ENCODE peak calls at places on chromosomes 5 and 9, in four cellular contexts. H, K, W and M are unnamed samples.
A peak's percentile ranks its signal among the peaks of the same experiment; 100 is the strongest.

GRCh38 chr5:72205431-72206009 is 98.2 kb downstream of the MAP1B start:
- DNase-seq in H (no peak), K (no peak), W (no peak), M (no peak)

GRCh38 chr5:119742311-119742710 is 113.0 kb downstream of the FAM170A start:
- DNase-seq in W (no peak), H (no peak), K (no peak), M (no peak)

GRCh38 chr5:143094087-143094511 is 309.4 kb downstream of the NR3C1 start:
- DNase-seq in W (no peak), H (no peak), K (peak; percentile 92), M (no peak)

GRCh38 chr5:14118551-14119320 is 24.4 kb upstream of the TRIO start:
- DNase-seq in K (peak; percentile 46), H (no peak), W (no peak), M (no peak)

GRCh38 chr5:72160299-72160698 is 53.0 kb downstream of the MAP1B start:
- DNase-seq in H (no peak), K (no peak), W (no peak), M (no peak)

GRCh38 chr5:103502651-103503050 is 59.9 kb downstream of the NUDT12 start:
- DNase-seq in W (no peak), K (no peak), H (no peak), M (no peak)

GRCh38 chr5:6362846-6363245 is 15.5 kb downstream of the MED10 start:
- DNase-seq in W (peak; percentile 23), H (no peak), K (peak; percentile 9), M (no peak)

GRCh38 chr9:74770508-74771261 is 117.0 kb downstream of the TRPM6 start:
- DNase-seq in K (peak; percentile 49), W (no peak), H (no peak), M (no peak)

GRCh38 chr9:33167949-33168535 is 906 bp upstream of the B4GALT1 start:
- DNase-seq in H (no peak), K (no peak), W (peak; percentile 69), M (no peak)

GRCh38 chr9:5185220-5185840 is at the start of gene INSL6:
- DNase-seq in H (no peak), K (no peak), W (no peak), M (no peak)

GRCh38 chr5:100900796-100901731 is 2.0 kb downstream of the ST8SIA4 start:
- DNase-seq in H (peak; percentile 51), K (peak; percentile 78), W (peak; percentile 77), M (peak; percentile 27)

GRCh38 chr9:34556951-34557350 is 32.6 kb downstream of the CNTFR start:
- DNase-seq in W (no peak), K (no peak), H (no peak), M (no peak)

GRCh38 chr5:77272206-77272605 is 61.7 kb downstream of the PDE8B start:
- DNase-seq in K (no peak), H (no peak), W (no peak), M (no peak)

GRCh38 chr9:5510360-5510931 is at the start of gene PDCD1LG2:
- DNase-seq in H (no peak), K (no peak), W (no peak), M (no peak)

GRCh38 chr5:157918811-157919742 is 60.1 kb upstream of the CLINT1 start:
- DNase-seq in W (no peak), K (no peak), H (no peak), M (no peak)

GRCh38 chr9:18495065-18495464 is 21.1 kb downstream of the ADAMTSL1 start:
- DNase-seq in W (no peak), K (no peak), H (no peak), M (no peak)

GRCh38 chr9:81969971-81970370 is 18.6 kb upstream of the SPATA31D1 start:
- DNase-seq in W (no peak), H (peak; percentile 5), K (no peak), M (no peak)

GRCh38 chr5:140145818-140146522 is 20.2 kb downstream of the IGIP start:
- DNase-seq in W (peak; percentile 77), K (peak; percentile 91), H (peak; percentile 65), M (no peak)

GRCh38 chr9:127388037-127388855 is 8.7 kb upstream of the SLC2A8 start:
- DNase-seq in K (no peak), W (peak; percentile 87), H (peak; percentile 81), M (peak; percentile 71)

GRCh38 chr5:75108515-75108914 is 56.2 kb upstream of the GCNT4 start:
- DNase-seq in K (no peak), H (no peak), W (no peak), M (no peak)

GRCh38 chr9:21552244-21552825 is 70.2 kb upstream of the IFNE start:
- DNase-seq in W (no peak), K (no peak), H (no peak), M (no peak)

GRCh38 chr5:157559301-157559700 is 16.3 kb downstream of the ADAM19 start:
- DNase-seq in W (no peak), K (no peak), H (peak; percentile 51), M (peak; percentile 43)

GRCh38 chr9:114653556-114654159 is 3.9 kb downstream of the TEX53 start:
- DNase-seq in K (peak; percentile 78), H (peak; percentile 79), W (peak; percentile 76), M (peak; percentile 84)

GRCh38 chr5:31113101-31113500 is 80.4 kb upstream of the CDH6 start:
- DNase-seq in W (no peak), K (no peak), H (no peak), M (no peak)

GRCh38 chr5:67621040-67621397 is 424.4 kb upstream of the CD180 start:
- DNase-seq in H (no peak), W (no peak), K (no peak), M (no peak)

GRCh38 chr9:92988215-92988731 is 41.0 kb downstream of the FGD3 start:
- DNase-seq in H (peak; percentile 82), K (no peak), W (no peak), M (no peak)

GRCh38 chr5:103569313-103570060 is 6.9 kb upstream of the NUDT12 start:
- DNase-seq in H (no peak), K (no peak), W (no peak), M (no peak)

DNA sequence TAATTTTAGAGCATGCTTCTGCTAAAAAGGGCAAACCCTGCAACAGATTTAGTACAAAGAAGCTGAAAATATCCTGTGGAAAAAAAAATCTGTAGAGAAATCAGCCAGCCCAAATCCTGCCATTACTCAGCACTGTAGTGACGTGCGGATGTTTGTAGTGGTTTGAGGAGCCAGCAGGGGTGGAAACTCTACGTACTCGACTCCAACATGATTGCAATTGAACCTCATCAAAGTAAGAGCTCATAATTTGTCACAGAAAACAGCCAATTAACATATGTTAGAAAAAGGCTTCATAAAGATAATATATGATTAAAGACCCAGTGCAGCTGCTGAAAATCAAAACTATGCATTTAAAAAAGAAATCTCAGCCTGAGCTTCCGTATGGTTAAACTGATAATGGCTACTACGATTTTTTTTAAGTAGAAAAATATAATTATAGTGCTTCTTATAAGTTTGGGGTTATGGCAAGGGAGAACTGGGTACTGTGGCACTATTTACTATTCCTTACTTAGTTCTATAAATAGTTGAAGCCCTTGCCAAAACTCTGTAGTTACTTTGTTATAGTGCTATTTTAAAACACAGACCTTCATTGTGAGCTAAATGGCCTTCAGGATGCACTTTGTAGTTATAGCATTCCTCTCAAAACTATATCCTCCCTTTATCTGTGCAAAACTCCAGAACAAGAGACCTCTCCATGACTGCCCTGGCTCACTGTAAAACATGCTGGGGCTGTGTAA is 49.4 kb downstream of the MEF2C start:
- DNase-seq in W (peak; percentile 81), H (no peak), K (no peak), M (peak; percentile 89)
- H3K27ac ChIP-seq in W (peak overlapping the region; percentile 84), H (no peak overlapping the region), K (no peak overlapping the region), M (peak overlapping the region; percentile 91)

DNA sequence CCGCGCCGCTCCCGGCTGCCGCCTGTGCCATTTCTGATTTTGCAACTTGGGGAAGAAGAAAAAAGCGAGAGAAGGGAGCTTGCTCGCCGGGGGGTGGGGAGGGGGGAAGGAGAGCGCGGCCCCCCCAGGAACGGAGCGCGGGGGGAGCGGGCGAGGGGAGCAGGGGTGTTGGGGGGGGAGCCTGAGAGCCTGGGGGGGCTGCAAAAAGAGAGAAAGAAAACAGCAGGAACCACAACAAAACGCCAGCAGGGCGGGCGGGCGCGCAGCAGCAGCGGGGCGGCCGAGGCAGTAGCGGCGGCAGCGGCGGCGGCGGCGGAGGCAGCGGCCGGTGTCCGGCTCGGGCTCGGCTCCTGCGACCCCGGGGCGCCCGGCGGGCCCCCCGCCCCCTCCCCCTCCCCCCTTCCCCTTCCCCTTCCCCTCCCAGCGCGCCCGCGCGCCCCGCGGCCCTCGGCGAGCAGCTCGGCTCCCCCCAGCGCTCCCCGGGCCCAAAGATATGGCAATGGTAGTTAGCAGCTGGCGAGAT is 1.6 kb downstream of the NR2F1 start:
- DNase-seq in K (peak; percentile 72), W (no peak), H (no peak), M (no peak)
- H3K4me3 ChIP-seq in K (peak overlapping the region; percentile 82), W (peak overlapping the region; percentile 72), H (peak overlapping the region; percentile 96), M (peak overlapping the region; percentile 89)

GRCh38 chr5:132476853-132477729 is 13.5 kb downstream of the IRF1 start:
- DNase-seq in H (no peak), K (no peak), W (no peak), M (no peak)
- H3K27ac ChIP-seq in H (no peak overlapping the region), K (no peak overlapping the region), W (no peak overlapping the region), M (peak overlapping the region; percentile 41)

GRCh38 chr9:2963307-2963706 is 119.4 kb upstream of the PUM3 start:
- DNase-seq in K (no peak), H (no peak), W (no peak), M (no peak)
- H3K4me3 ChIP-seq in K (no peak overlapping the region), H (no peak overlapping the region), W (no peak overlapping the region), M (no peak overlapping the region)

DNA sequence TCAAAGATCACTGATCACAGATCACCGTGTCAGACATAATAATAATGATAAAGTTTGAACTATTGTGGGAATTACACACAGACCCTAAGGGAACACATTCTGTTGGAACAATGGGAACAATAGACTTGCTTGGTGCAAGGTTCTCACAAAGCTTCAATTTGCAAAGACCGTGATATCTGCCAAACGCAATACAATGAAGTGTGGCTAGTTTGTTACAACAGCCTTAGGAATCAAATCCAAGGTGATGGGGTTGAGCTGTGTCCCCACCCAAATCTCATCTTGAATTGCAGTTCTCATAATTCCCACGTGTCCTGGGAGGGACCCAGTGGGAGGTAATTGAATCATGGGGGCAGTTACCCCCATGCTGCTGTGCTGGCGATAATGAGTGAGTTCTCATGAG is 20.8 kb downstream of the KYAT1 start:
- DNase-seq in W (no peak), K (peak; percentile 23), H (no peak), M (no peak)
- H3K27ac ChIP-seq in W (no peak overlapping the region), K (no peak overlapping the region), H (no peak overlapping the region), M (no peak overlapping the region)

GRCh38 chr9:120474579-120475243 is 105.3 kb downstream of the CDK5RAP2 start:
- DNase-seq in W (no peak), H (no peak), K (no peak), M (no peak)

GRCh38 chr9:120478208-120478607 is 101.8 kb downstream of the CDK5RAP2 start:
- DNase-seq in W (no peak), H (no peak), K (no peak), M (no peak)

GRCh38 chr9:120475341-120475740 is 104.6 kb downstream of the CDK5RAP2 start:
- DNase-seq in H (no peak), K (no peak), W (no peak), M (no peak)

GRCh38 chr9:120477534-120478001 is 102.4 kb downstream of the CDK5RAP2 start:
- DNase-seq in K (peak; percentile 66), W (peak; percentile 71), H (peak; percentile 52), M (peak; percentile 72)

DNA sequence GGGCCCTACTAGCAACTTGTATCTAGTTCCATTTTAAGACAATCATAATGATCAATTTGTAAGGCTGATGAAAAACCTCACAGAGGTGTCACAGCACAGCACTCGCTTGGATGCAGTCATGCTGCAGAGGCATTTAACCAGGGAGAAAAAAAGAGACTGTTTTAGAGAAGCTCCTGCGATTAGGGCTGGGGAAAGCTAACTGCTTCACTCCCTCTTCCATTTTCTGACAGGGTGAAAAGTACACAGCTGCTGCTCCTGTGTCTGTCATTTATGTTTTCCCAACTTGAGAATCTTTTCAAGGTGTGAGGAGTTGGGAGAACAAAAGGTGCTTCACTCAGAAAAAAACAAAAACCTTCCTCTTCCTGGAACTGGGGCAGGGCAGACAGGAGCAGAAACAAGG is 106.3 kb downstream of the CDK5RAP2 start:
- DNase-seq in K (no peak), W (no peak), H (no peak), M (no peak)
- H3K4me3 ChIP-seq in K (no peak overlapping the region), W (no peak overlapping the region), H (no peak overlapping the region), M (no peak overlapping the region)